ENCODE peak calls at places on chromosomes 2 and 18, in four cellular contexts. M is psoas muscle, C is astrocyte of the cerebellum, D is foreskin fibroblast. B is an unnamed sample.

GRCh38 chr2:54555318-54555837 is 99.3 kb downstream of the SPTBN1 start:
- DNase-seq in C (no peak), M (no peak), D (no peak), B (no peak)

GRCh38 chr18:10524507-10525425 is 1.1 kb upstream of the NAPG start:
- DNase-seq in D (no peak), C (peak; percentile 44), M (no peak), B (peak; percentile 20)

GRCh38 chr2:147846382-147847081 is 1.7 kb downstream of the ACVR2A start:
- DNase-seq in D (no peak), C (no peak), M (no peak), B (no peak)

GRCh38 chr2:23757686-23758433 is 169.1 kb downstream of the ATAD2B start:
- DNase-seq in M (no peak), D (peak; percentile 73), C (peak; percentile 52), B (no peak)

GRCh38 chr18:68839701-68840100 is 41.8 kb downstream of the CCDC102B start:
- DNase-seq in D (peak; percentile 28), C (no peak), M (no peak), B (no peak)

GRCh38 chr2:109180786-109181185 is 51.8 kb downstream of the SH3RF3 start:
- DNase-seq in C (no peak), D (no peak), M (no peak), B (no peak)

GRCh38 chr2:39942970-39943369 is 163.9 kb upstream of the THUMPD2 start:
- DNase-seq in D (peak; percentile 38), C (no peak), M (no peak), B (peak; percentile 46)

GRCh38 chr2:30267576-30267975 is 36.2 kb downstream of the LBH start:
- DNase-seq in C (no peak), M (no peak), D (no peak), B (no peak)

GRCh38 chr18:69980982-69981804 is 33.5 kb upstream of the CD226 start:
- DNase-seq in M (no peak), D (no peak), C (no peak), B (no peak)

GRCh38 chr2:101821828-101822458 is 124.4 kb downstream of the MAP4K4 start:
- DNase-seq in D (no peak), C (no peak), M (no peak), B (no peak)

GRCh38 chr2:141187063-141187429 is 943.8 kb downstream of the LRP1B start:
- DNase-seq in M (no peak), C (no peak), D (no peak), B (no peak)

GRCh38 chr2:112884869-112885502 is 26.0 kb upstream of the IL37 start:
- DNase-seq in C (no peak), M (no peak), D (no peak), B (no peak)

GRCh38 chr2:161096336-161096735 is 63.9 kb upstream of the TANK start:
- DNase-seq in M (no peak), C (no peak), D (no peak), B (no peak)

GRCh38 chr18:46067431-46068007 is 4.5 kb downstream of the PSTPIP2 start:
- DNase-seq in C (no peak), D (no peak), M (no peak), B (no peak)

DNA sequence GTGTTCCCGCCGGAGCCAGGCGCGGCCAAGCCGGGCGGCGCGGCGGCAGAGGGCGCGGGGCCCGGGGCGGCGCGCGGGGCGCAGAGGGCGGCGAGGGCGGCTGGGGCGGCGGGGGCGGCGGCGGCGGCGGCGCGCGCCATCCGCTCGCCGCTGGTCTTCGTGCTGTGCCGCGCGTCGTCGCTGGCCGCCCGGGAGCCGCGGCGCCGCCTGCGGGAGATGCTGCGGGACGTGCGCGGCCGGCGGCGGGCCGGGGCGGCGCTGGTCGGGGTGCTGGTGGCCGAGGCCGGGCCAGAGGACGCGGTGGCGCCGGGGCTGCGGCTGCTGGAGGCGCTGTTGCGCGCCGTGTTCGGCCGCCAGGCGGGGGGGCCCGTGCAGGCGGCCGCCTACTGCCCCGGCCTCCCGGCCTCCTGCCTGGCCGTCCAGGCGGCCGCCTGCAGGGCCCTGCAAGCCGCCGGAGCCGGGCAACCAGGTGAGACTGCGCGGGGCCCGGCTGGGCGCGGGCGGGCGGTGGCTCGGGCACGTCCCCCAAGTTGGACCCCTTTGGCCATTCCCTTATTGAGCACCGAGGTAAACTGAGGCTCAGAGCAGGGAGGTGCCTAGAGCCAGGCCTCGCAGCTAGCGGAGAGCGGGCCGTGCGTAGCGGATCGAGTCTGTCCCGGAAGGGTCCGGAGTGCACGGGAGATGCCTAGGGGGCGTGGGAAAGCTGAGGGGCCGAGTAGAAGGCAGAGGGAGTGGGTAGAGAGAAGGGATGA is 584 bp downstream of the C2orf72 start:
- DNase-seq in C (no peak), M (no peak), D (no peak), B (no peak)
- H3K4me3 ChIP-seq in C (no peak overlapping the region), M (peak overlapping the region; percentile 32), D (no peak overlapping the region), B (no peak overlapping the region)

GRCh38 chr2:65353046-65353445 is 79.4 kb downstream of the SPRED2 start:
- DNase-seq in C (no peak), D (no peak), M (no peak), B (no peak)

GRCh38 chr2:65351948-65352595 is 80.3 kb downstream of the SPRED2 start:
- DNase-seq in D (no peak), M (no peak), C (no peak), B (no peak)

GRCh38 chr2:65351234-65351947 is 81.0 kb downstream of the SPRED2 start:
- DNase-seq in M (no peak), C (no peak), D (no peak), B (no peak)

GRCh38 chr2:65349863-65350262 is 82.5 kb downstream of the SPRED2 start:
- DNase-seq in D (peak; percentile 59), M (no peak), C (peak; percentile 53), B (no peak)

DNA sequence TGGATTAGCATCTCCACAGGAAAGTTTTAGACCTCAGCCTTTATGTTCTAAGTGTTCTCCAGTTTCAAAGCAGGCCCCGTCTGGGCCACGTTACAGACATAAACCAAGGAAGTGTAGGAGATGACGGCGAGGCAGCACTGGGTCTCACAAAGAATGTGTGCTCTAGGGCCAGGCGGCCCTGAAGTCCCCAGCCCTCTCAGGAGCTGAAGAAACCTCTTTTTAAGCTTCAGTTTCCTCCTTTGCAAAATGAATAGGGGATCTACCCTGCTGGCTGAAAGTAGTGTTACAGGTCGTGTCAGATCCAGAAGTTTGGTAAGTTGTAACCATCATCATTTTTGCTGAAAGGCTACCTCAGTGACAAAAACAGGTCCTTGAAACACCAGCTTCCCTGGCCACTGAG is 81.7 kb downstream of the SPRED2 start:
- DNase-seq in M (no peak), C (no peak), D (no peak), B (no peak)
- TF ChIP-seq CTCF in M (no peak), C (peak; percentile 35), D (peak; percentile 23), B (no peak)

GRCh38 chr2:190678444-190679162 is 29.7 kb downstream of the NAB1 start:
- DNase-seq in D (no peak), M (no peak), C (no peak), B (no peak)
- H3K4me3 ChIP-seq in D (no peak overlapping the region), M (no peak overlapping the region), C (no peak overlapping the region), B (no peak overlapping the region)

GRCh38 chr2:61252031-61252430 is 90.0 kb downstream of the C2orf74 start:
- DNase-seq in D (no peak), M (no peak), C (no peak), B (no peak)
- TF ChIP-seq CTCF in D (no peak), M (no peak), C (no peak), B (no peak)

GRCh38 chr2:105431367-105432088 is 32.7 kb upstream of the FHL2 start:
- DNase-seq in C (no peak), D (no peak), M (peak; percentile 85), B (no peak)
- H3K4me3 ChIP-seq in C (no peak overlapping the region), D (no peak overlapping the region), M (no peak overlapping the region), B (no peak overlapping the region)

DNA sequence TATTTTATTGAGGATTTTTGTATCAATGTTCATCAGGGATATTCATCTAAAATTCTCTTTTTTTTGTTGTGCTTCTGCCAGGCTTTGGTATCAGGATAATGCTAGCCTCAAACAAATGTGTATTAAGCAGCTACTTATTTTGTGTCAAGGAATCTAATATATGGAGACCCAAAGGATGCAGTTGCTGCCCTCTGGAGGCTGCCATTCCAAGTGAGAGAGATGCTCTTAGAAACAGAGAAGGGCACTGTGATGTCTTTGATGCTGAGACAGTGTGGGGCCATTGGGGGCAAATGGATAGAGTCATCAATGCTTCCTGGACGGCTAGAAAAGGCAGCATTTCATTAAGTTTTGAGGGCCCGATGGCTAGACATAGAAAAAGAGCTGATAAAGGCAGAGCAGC is 292.6 kb downstream of the SETBP1 start:
- DNase-seq in C (no peak), D (no peak), M (no peak), B (no peak)
- TF ChIP-seq CTCF in C (peak; percentile 23), D (peak; percentile 23), M (peak; percentile 23), B (peak; percentile 33)

GRCh38 chr2:176637134-176637496 is 367.9 kb downstream of the MTX2 start:
- DNase-seq in C (no peak), M (no peak), D (no peak), B (no peak)
- H3K4me3 ChIP-seq in C (peak overlapping the region; percentile 51), M (peak overlapping the region; percentile 87), D (peak overlapping the region; percentile 65), B (peak overlapping the region; percentile 68)

B was measured in AG09309.